ENCODE peak calls at places on chromosomes 1 and 21, in ten cellular contexts. One of them, this sample, is unnamed.

GRCh38 chr1:31796707-31797106 is 19.1 kb downstream of the SPOCD1 start:
- DNase-seq in tibial nerve: no peak
- DNase-seq in left ventricle myocardium inferior: no peak
- DNase-seq in esophagus squamous epithelium: no peak
- DNase-seq in EL: no peak
- DNase-seq in NCI-H446: no peak
- DNase-seq in activated naive CD4-positive, alpha-beta T cell: no peak
- DNase-seq in AG10803: no peak
- DNase-seq in anterior cingulate cortex: no peak
- DNase-seq in fibroblast of lung: peak
- DNase-seq in this sample: no peak

GRCh38 chr1:161229896-161230295 is 4.0 kb downstream of the TOMM40L start:
- DNase-seq in tibial nerve: no peak
- DNase-seq in left ventricle myocardium inferior: no peak
- DNase-seq in esophagus squamous epithelium: no peak
- DNase-seq in EL: peak
- DNase-seq in NCI-H446: no peak
- DNase-seq in activated naive CD4-positive, alpha-beta T cell: no peak
- DNase-seq in AG10803: no peak
- DNase-seq in anterior cingulate cortex: no peak
- DNase-seq in fibroblast of lung: no peak
- DNase-seq in this sample: no peak

GRCh38 chr1:207981976-207982375 is 71.1 kb upstream of the CD34 start:
- DNase-seq in tibial nerve: no peak
- DNase-seq in left ventricle myocardium inferior: no peak
- DNase-seq in esophagus squamous epithelium: no peak
- DNase-seq in EL: peak
- DNase-seq in NCI-H446: no peak
- DNase-seq in activated naive CD4-positive, alpha-beta T cell: no peak
- DNase-seq in AG10803: no peak
- DNase-seq in anterior cingulate cortex: no peak
- DNase-seq in fibroblast of lung: no peak
- DNase-seq in this sample: no peak

GRCh38 chr1:244964112-244964971 is 100.0 kb upstream of the HNRNPU start:
- DNase-seq in tibial nerve: peak
- DNase-seq in left ventricle myocardium inferior: no peak
- DNase-seq in esophagus squamous epithelium: no peak
- DNase-seq in EL: peak
- DNase-seq in NCI-H446: peak
- DNase-seq in activated naive CD4-positive, alpha-beta T cell: no peak
- DNase-seq in AG10803: peak
- DNase-seq in anterior cingulate cortex: no peak
- DNase-seq in fibroblast of lung: peak
- DNase-seq in this sample: peak

GRCh38 chr21:17903929-17904639 is 84.9 kb upstream of the C21orf91 start:
- DNase-seq in tibial nerve: no peak
- DNase-seq in left ventricle myocardium inferior: no peak
- DNase-seq in esophagus squamous epithelium: no peak
- DNase-seq in EL: no peak
- DNase-seq in NCI-H446: no peak
- DNase-seq in activated naive CD4-positive, alpha-beta T cell: no peak
- DNase-seq in AG10803: peak
- DNase-seq in anterior cingulate cortex: no peak
- DNase-seq in fibroblast of lung: peak
- DNase-seq in this sample: peak

GRCh38 chr1:11842154-11843041 is 5.2 kb downstream of the NPPA start:
- DNase-seq in tibial nerve: peak
- DNase-seq in left ventricle myocardium inferior: peak
- DNase-seq in esophagus squamous epithelium: no peak
- DNase-seq in EL: peak
- DNase-seq in NCI-H446: no peak
- DNase-seq in activated naive CD4-positive, alpha-beta T cell: no peak
- DNase-seq in AG10803: no peak
- DNase-seq in anterior cingulate cortex: no peak
- DNase-seq in fibroblast of lung: no peak
- DNase-seq in this sample: no peak

GRCh38 chr1:177346960-177347359 is 176.2 kb downstream of the BRINP2 start:
- DNase-seq in tibial nerve: no peak
- DNase-seq in left ventricle myocardium inferior: no peak
- DNase-seq in esophagus squamous epithelium: no peak
- DNase-seq in EL: no peak
- DNase-seq in NCI-H446: no peak
- DNase-seq in activated naive CD4-positive, alpha-beta T cell: no peak
- DNase-seq in AG10803: no peak
- DNase-seq in anterior cingulate cortex: no peak
- DNase-seq in fibroblast of lung: no peak
- DNase-seq in this sample: no peak

GRCh38 chr1:198880818-198881597 is 242.2 kb downstream of the PTPRC start:
- DNase-seq in tibial nerve: no peak
- DNase-seq in left ventricle myocardium inferior: no peak
- DNase-seq in esophagus squamous epithelium: no peak
- DNase-seq in EL: peak
- DNase-seq in NCI-H446: no peak
- DNase-seq in activated naive CD4-positive, alpha-beta T cell: no peak
- DNase-seq in AG10803: peak
- DNase-seq in anterior cingulate cortex: no peak
- DNase-seq in fibroblast of lung: peak
- DNase-seq in this sample: peak

GRCh38 chr21:32437729-32438128 is 25.2 kb downstream of the EVA1C start:
- DNase-seq in tibial nerve: no peak
- DNase-seq in left ventricle myocardium inferior: no peak
- DNase-seq in esophagus squamous epithelium: no peak
- DNase-seq in EL: no peak
- DNase-seq in NCI-H446: no peak
- DNase-seq in activated naive CD4-positive, alpha-beta T cell: no peak
- DNase-seq in AG10803: no peak
- DNase-seq in anterior cingulate cortex: no peak
- DNase-seq in fibroblast of lung: no peak
- DNase-seq in this sample: no peak

GRCh38 chr1:85884372-85885035 is 176.3 kb upstream of the ZNHIT6 start:
- DNase-seq in tibial nerve: no peak
- DNase-seq in left ventricle myocardium inferior: no peak
- DNase-seq in esophagus squamous epithelium: no peak
- DNase-seq in EL: peak
- DNase-seq in NCI-H446: peak
- DNase-seq in activated naive CD4-positive, alpha-beta T cell: no peak
- DNase-seq in AG10803: peak
- DNase-seq in anterior cingulate cortex: no peak
- DNase-seq in fibroblast of lung: peak
- DNase-seq in this sample: peak

GRCh38 chr1:243884603-243885002 is 34.6 kb upstream of the AKT3 start:
- DNase-seq in tibial nerve: no peak
- DNase-seq in left ventricle myocardium inferior: no peak
- DNase-seq in esophagus squamous epithelium: no peak
- DNase-seq in EL: no peak
- DNase-seq in NCI-H446: no peak
- DNase-seq in activated naive CD4-positive, alpha-beta T cell: no peak
- DNase-seq in AG10803: no peak
- DNase-seq in anterior cingulate cortex: no peak
- DNase-seq in fibroblast of lung: no peak
- DNase-seq in this sample: no peak

GRCh38 chr1:151537112-151537511 is 3.0 kb upstream of the TUFT1 start:
- DNase-seq in tibial nerve: no peak
- DNase-seq in left ventricle myocardium inferior: no peak
- DNase-seq in esophagus squamous epithelium: no peak
- DNase-seq in EL: peak
- DNase-seq in NCI-H446: no peak
- DNase-seq in activated naive CD4-positive, alpha-beta T cell: no peak
- DNase-seq in AG10803: peak
- DNase-seq in anterior cingulate cortex: no peak
- DNase-seq in fibroblast of lung: peak
- DNase-seq in this sample: peak

GRCh38 chr1:235946570-235946981 is 79.9 kb upstream of the LYST start:
- DNase-seq in tibial nerve: no peak
- DNase-seq in left ventricle myocardium inferior: no peak
- DNase-seq in esophagus squamous epithelium: no peak
- DNase-seq in EL: peak
- DNase-seq in NCI-H446: no peak
- DNase-seq in activated naive CD4-positive, alpha-beta T cell: no peak
- DNase-seq in AG10803: peak
- DNase-seq in anterior cingulate cortex: no peak
- DNase-seq in fibroblast of lung: peak
- DNase-seq in this sample: peak